ENCODE peak calls at places on chromosomes 1 and 21, in seven cellular contexts. One of them, this sample, is unnamed.

GRCh38 chr1:150484861-150485260 is 2.4 kb upstream of the TARS2 start:
- DNase-seq in GM10248: no peak
- DNase-seq in nucleus accumbens: no peak
- DNase-seq in EL: peak
- DNase-seq in effector memory CD8-positive, alpha-beta T cell: no peak
- DNase-seq in HS-27A: no peak
- DNase-seq in NCI-H2081: no peak
- DNase-seq in this sample: peak

GRCh38 chr1:17212487-17213121 is 7.7 kb downstream of the PADI1 start:
- DNase-seq in GM10248: no peak
- DNase-seq in nucleus accumbens: no peak
- DNase-seq in EL: peak
- DNase-seq in effector memory CD8-positive, alpha-beta T cell: peak
- DNase-seq in HS-27A: peak
- DNase-seq in NCI-H2081: peak
- DNase-seq in this sample: peak

GRCh38 chr1:204323887-204324286 is 35.8 kb downstream of the PLEKHA6 start:
- DNase-seq in GM10248: no peak
- DNase-seq in nucleus accumbens: no peak
- DNase-seq in EL: peak
- DNase-seq in effector memory CD8-positive, alpha-beta T cell: no peak
- DNase-seq in HS-27A: peak
- DNase-seq in NCI-H2081: no peak
- DNase-seq in this sample: peak

GRCh38 chr1:110185181-110185580 is 24.9 kb upstream of the KCNC4 start:
- DNase-seq in GM10248: no peak
- DNase-seq in nucleus accumbens: no peak
- DNase-seq in EL: no peak
- DNase-seq in effector memory CD8-positive, alpha-beta T cell: no peak
- DNase-seq in HS-27A: no peak
- DNase-seq in NCI-H2081: peak
- DNase-seq in this sample: no peak

GRCh38 chr1:101150676-101151075 is 86.1 kb upstream of the S1PR1 start:
- DNase-seq in GM10248: no peak
- DNase-seq in nucleus accumbens: no peak
- DNase-seq in EL: peak
- DNase-seq in effector memory CD8-positive, alpha-beta T cell: no peak
- DNase-seq in HS-27A: no peak
- DNase-seq in NCI-H2081: no peak
- DNase-seq in this sample: peak

GRCh38 chr1:36856126-36856525 is 178.2 kb downstream of the GRIK3 start:
- DNase-seq in GM10248: no peak
- DNase-seq in nucleus accumbens: no peak
- DNase-seq in EL: no peak
- DNase-seq in effector memory CD8-positive, alpha-beta T cell: no peak
- DNase-seq in HS-27A: no peak
- DNase-seq in NCI-H2081: peak
- DNase-seq in this sample: no peak

GRCh38 chr1:235074335-235075120 is 54.1 kb downstream of the TOMM20 start:
- DNase-seq in GM10248: peak
- DNase-seq in nucleus accumbens: peak
- DNase-seq in EL: peak
- DNase-seq in effector memory CD8-positive, alpha-beta T cell: no peak
- DNase-seq in HS-27A: no peak
- DNase-seq in NCI-H2081: peak
- DNase-seq in this sample: peak

GRCh38 chr1:154353460-154353904 is 28.2 kb downstream of the ATP8B2 start:
- DNase-seq in GM10248: peak
- DNase-seq in nucleus accumbens: no peak
- DNase-seq in EL: peak
- DNase-seq in effector memory CD8-positive, alpha-beta T cell: no peak
- DNase-seq in HS-27A: no peak
- DNase-seq in NCI-H2081: no peak
- DNase-seq in this sample: peak

GRCh38 chr21:44914176-44914874 is 6.4 kb downstream of the ITGB2 start:
- DNase-seq in GM10248: no peak
- DNase-seq in nucleus accumbens: no peak
- DNase-seq in EL: no peak
- DNase-seq in effector memory CD8-positive, alpha-beta T cell: peak
- DNase-seq in HS-27A: no peak
- DNase-seq in NCI-H2081: no peak
- DNase-seq in this sample: no peak

GRCh38 chr1:107442545-107442944 is 301.7 kb downstream of the NTNG1 start:
- DNase-seq in GM10248: no peak
- DNase-seq in nucleus accumbens: no peak
- DNase-seq in EL: no peak
- DNase-seq in effector memory CD8-positive, alpha-beta T cell: no peak
- DNase-seq in HS-27A: no peak
- DNase-seq in NCI-H2081: no peak
- DNase-seq in this sample: no peak

GRCh38 chr21:46562472-46562871 is 42.4 kb downstream of the S100B start:
- DNase-seq in GM10248: no peak
- DNase-seq in nucleus accumbens: no peak
- DNase-seq in EL: no peak
- DNase-seq in effector memory CD8-positive, alpha-beta T cell: no peak
- DNase-seq in HS-27A: no peak
- DNase-seq in NCI-H2081: no peak
- DNase-seq in this sample: no peak

GRCh38 chr1:152018537-152018936 is 18.3 kb downstream of the S100A11 start:
- DNase-seq in GM10248: no peak
- DNase-seq in nucleus accumbens: no peak
- DNase-seq in EL: peak
- DNase-seq in effector memory CD8-positive, alpha-beta T cell: no peak
- DNase-seq in HS-27A: no peak
- DNase-seq in NCI-H2081: no peak
- DNase-seq in this sample: no peak

GRCh38 chr1:24899581-24900485 is 30.2 kb downstream of the RUNX3 start:
- DNase-seq in GM10248: peak
- DNase-seq in nucleus accumbens: no peak
- DNase-seq in EL: no peak
- DNase-seq in effector memory CD8-positive, alpha-beta T cell: peak
- DNase-seq in HS-27A: no peak
- DNase-seq in NCI-H2081: no peak
- DNase-seq in this sample: no peak

GRCh38 chr1:156969496-156969895 is 49.1 kb downstream of the LRRC71 start:
- DNase-seq in GM10248: no peak
- DNase-seq in nucleus accumbens: no peak
- DNase-seq in EL: no peak
- DNase-seq in effector memory CD8-positive, alpha-beta T cell: no peak
- DNase-seq in HS-27A: no peak
- DNase-seq in NCI-H2081: no peak
- DNase-seq in this sample: no peak

GRCh38 chr1:236143104-236143948 is 987 bp downstream of the GPR137B start:
- DNase-seq in GM10248: no peak
- DNase-seq in nucleus accumbens: no peak
- DNase-seq in EL: peak
- DNase-seq in effector memory CD8-positive, alpha-beta T cell: peak
- DNase-seq in HS-27A: no peak
- DNase-seq in NCI-H2081: no peak
- DNase-seq in this sample: no peak

GRCh38 chr1:88302843-88303486 is 381.1 kb upstream of the PKN2 start:
- DNase-seq in GM10248: no peak
- DNase-seq in nucleus accumbens: no peak
- DNase-seq in EL: peak
- DNase-seq in effector memory CD8-positive, alpha-beta T cell: no peak
- DNase-seq in HS-27A: no peak
- DNase-seq in NCI-H2081: peak
- DNase-seq in this sample: no peak

GRCh38 chr1:156963621-156964020 is 43.2 kb downstream of the LRRC71 start:
- DNase-seq in GM10248: no peak
- DNase-seq in nucleus accumbens: no peak
- DNase-seq in EL: no peak
- DNase-seq in effector memory CD8-positive, alpha-beta T cell: peak
- DNase-seq in HS-27A: no peak
- DNase-seq in NCI-H2081: no peak
- DNase-seq in this sample: peak

GRCh38 chr1:10143961-10144485 is 66.3 kb upstream of the KIF1B start:
- DNase-seq in GM10248: no peak
- DNase-seq in nucleus accumbens: no peak
- DNase-seq in EL: no peak
- DNase-seq in effector memory CD8-positive, alpha-beta T cell: no peak
- DNase-seq in HS-27A: no peak
- DNase-seq in NCI-H2081: no peak
- DNase-seq in this sample: no peak

GRCh38 chr1:232438476-232438875 is 191.5 kb downstream of the SIPA1L2 start:
- DNase-seq in GM10248: no peak
- DNase-seq in nucleus accumbens: no peak
- DNase-seq in EL: no peak
- DNase-seq in effector memory CD8-positive, alpha-beta T cell: no peak
- DNase-seq in HS-27A: no peak
- DNase-seq in NCI-H2081: no peak
- DNase-seq in this sample: no peak

GRCh38 chr1:114107474-114108175 is 46.0 kb downstream of the SYT6 start:
- DNase-seq in GM10248: no peak
- DNase-seq in nucleus accumbens: no peak
- DNase-seq in EL: no peak
- DNase-seq in effector memory CD8-positive, alpha-beta T cell: no peak
- DNase-seq in HS-27A: no peak
- DNase-seq in NCI-H2081: no peak
- DNase-seq in this sample: no peak

GRCh38 chr21:29300547-29301138 is 1.9 kb downstream of the BACH1 start:
- DNase-seq in GM10248: peak
- DNase-seq in nucleus accumbens: no peak
- DNase-seq in EL: no peak
- DNase-seq in effector memory CD8-positive, alpha-beta T cell: no peak
- DNase-seq in HS-27A: no peak
- DNase-seq in NCI-H2081: no peak
- DNase-seq in this sample: no peak

GRCh38 chr1:152968248-152968647 is 2.2 kb upstream of the SPRR4 start:
- DNase-seq in GM10248: peak
- DNase-seq in nucleus accumbens: no peak
- DNase-seq in EL: no peak
- DNase-seq in effector memory CD8-positive, alpha-beta T cell: no peak
- DNase-seq in HS-27A: no peak
- DNase-seq in NCI-H2081: no peak
- DNase-seq in this sample: no peak

GRCh38 chr1:82979593-82980230 is 1019.2 kb downstream of the TTLL7 start:
- DNase-seq in GM10248: peak
- DNase-seq in nucleus accumbens: no peak
- DNase-seq in EL: no peak
- DNase-seq in effector memory CD8-positive, alpha-beta T cell: no peak
- DNase-seq in HS-27A: no peak
- DNase-seq in NCI-H2081: peak
- DNase-seq in this sample: no peak

GRCh38 chr1:230509281-230509977 is 83.3 kb upstream of the PGBD5 start:
- DNase-seq in GM10248: no peak
- DNase-seq in nucleus accumbens: no peak
- DNase-seq in EL: peak
- DNase-seq in effector memory CD8-positive, alpha-beta T cell: no peak
- DNase-seq in HS-27A: no peak
- DNase-seq in NCI-H2081: no peak
- DNase-seq in this sample: peak

GRCh38 chr1:114003431-114003830 is 24.2 kb downstream of the OLFML3 start:
- DNase-seq in GM10248: no peak
- DNase-seq in nucleus accumbens: no peak
- DNase-seq in EL: no peak
- DNase-seq in effector memory CD8-positive, alpha-beta T cell: no peak
- DNase-seq in HS-27A: no peak
- DNase-seq in NCI-H2081: no peak
- DNase-seq in this sample: no peak

GRCh38 chr21:44926364-44927101 is 5.8 kb upstream of the ITGB2 start:
- DNase-seq in GM10248: no peak
- DNase-seq in nucleus accumbens: no peak
- DNase-seq in EL: no peak
- DNase-seq in effector memory CD8-positive, alpha-beta T cell: peak
- DNase-seq in HS-27A: no peak
- DNase-seq in NCI-H2081: no peak
- DNase-seq in this sample: no peak

GRCh38 chr1:21919520-21919919 is 17.6 kb downstream of the HSPG2 start:
- DNase-seq in GM10248: no peak
- DNase-seq in nucleus accumbens: no peak
- DNase-seq in EL: peak
- DNase-seq in effector memory CD8-positive, alpha-beta T cell: no peak
- DNase-seq in HS-27A: no peak
- DNase-seq in NCI-H2081: no peak
- DNase-seq in this sample: peak

GRCh38 chr1:1254667-1254998 is 8.1 kb upstream of the C1QTNF12 start:
- DNase-seq in GM10248: no peak
- DNase-seq in nucleus accumbens: no peak
- DNase-seq in EL: no peak
- DNase-seq in effector memory CD8-positive, alpha-beta T cell: no peak
- DNase-seq in HS-27A: no peak
- DNase-seq in NCI-H2081: no peak
- DNase-seq in this sample: no peak

GRCh38 chr1:204651843-204652421 is 33.6 kb downstream of the LRRN2 start:
- DNase-seq in GM10248: no peak
- DNase-seq in nucleus accumbens: no peak
- DNase-seq in EL: no peak
- DNase-seq in effector memory CD8-positive, alpha-beta T cell: no peak
- DNase-seq in HS-27A: no peak
- DNase-seq in NCI-H2081: peak
- DNase-seq in this sample: no peak

GRCh38 chr1:203324103-203325003 is 19.0 kb downstream of the BTG2 start:
- DNase-seq in GM10248: no peak
- DNase-seq in nucleus accumbens: no peak
- DNase-seq in EL: no peak
- DNase-seq in effector memory CD8-positive, alpha-beta T cell: no peak
- DNase-seq in HS-27A: no peak
- DNase-seq in NCI-H2081: no peak
- DNase-seq in this sample: no peak

GRCh38 chr21:46207920-46208571 is 20.5 kb downstream of the LSS start:
- DNase-seq in GM10248: no peak
- DNase-seq in nucleus accumbens: no peak
- DNase-seq in EL: no peak
- DNase-seq in effector memory CD8-positive, alpha-beta T cell: no peak
- DNase-seq in HS-27A: no peak
- DNase-seq in NCI-H2081: no peak
- DNase-seq in this sample: no peak

GRCh38 chr21:34994646-34995631 is 54.2 kb downstream of the RUNX1 start:
- DNase-seq in GM10248: no peak
- DNase-seq in nucleus accumbens: no peak
- DNase-seq in EL: no peak
- DNase-seq in effector memory CD8-positive, alpha-beta T cell: no peak
- DNase-seq in HS-27A: no peak
- DNase-seq in NCI-H2081: no peak
- DNase-seq in this sample: no peak

GRCh38 chr1:16218014-16218673 is 5.7 kb upstream of the ARHGEF19 start:
- DNase-seq in GM10248: no peak
- DNase-seq in nucleus accumbens: no peak
- DNase-seq in EL: no peak
- DNase-seq in effector memory CD8-positive, alpha-beta T cell: no peak
- DNase-seq in HS-27A: no peak
- DNase-seq in NCI-H2081: no peak
- DNase-seq in this sample: no peak

GRCh38 chr1:205441318-205441633 is 14.6 kb downstream of the BLACAT1 start:
- DNase-seq in GM10248: no peak
- DNase-seq in nucleus accumbens: no peak
- DNase-seq in EL: no peak
- DNase-seq in effector memory CD8-positive, alpha-beta T cell: no peak
- DNase-seq in HS-27A: no peak
- DNase-seq in NCI-H2081: no peak
- DNase-seq in this sample: no peak

GRCh38 chr1:220579317-220579716 is 51.4 kb downstream of the MARK1 start:
- DNase-seq in GM10248: no peak
- DNase-seq in nucleus accumbens: no peak
- DNase-seq in EL: no peak
- DNase-seq in effector memory CD8-positive, alpha-beta T cell: no peak
- DNase-seq in HS-27A: no peak
- DNase-seq in NCI-H2081: no peak
- DNase-seq in this sample: no peak

GRCh38 chr1:166836733-166837132 is 2.5 kb upstream of the POGK start:
- DNase-seq in GM10248: no peak
- DNase-seq in nucleus accumbens: no peak
- DNase-seq in EL: peak
- DNase-seq in effector memory CD8-positive, alpha-beta T cell: no peak
- DNase-seq in HS-27A: no peak
- DNase-seq in NCI-H2081: no peak
- DNase-seq in this sample: no peak

GRCh38 chr1:44810101-44810761 is 1.9 kb downstream of the BTBD19 start:
- DNase-seq in GM10248: no peak
- DNase-seq in nucleus accumbens: no peak
- DNase-seq in EL: peak
- DNase-seq in effector memory CD8-positive, alpha-beta T cell: no peak
- DNase-seq in HS-27A: no peak
- DNase-seq in NCI-H2081: peak
- DNase-seq in this sample: peak

This sample was measured in A172.